ENCODE peak calls at places on chromosomes 7 and 10, in six cellular contexts. O is prostate gland, G is H9, B is H1, K is transverse colon, X is Peyer's patch. I is an unnamed sample.

GRCh38 chr7:94907026-94907419 is 371 bp upstream of the PPP1R9A start:
- DNase-seq in O (no peak), G (no peak), B (no peak), K (no peak), X (no peak), I (no peak)

GRCh38 chr7:122858310-122858709 is 27.9 kb downstream of the CADPS2 start:
- DNase-seq in O (no peak), G (no peak), B (no peak), K (no peak), X (no peak), I (no peak)

GRCh38 chr7:155136619-155137243 is 66.6 kb downstream of the HTR5A start:
- DNase-seq in O (no peak), G (no peak), B (no peak), K (no peak), X (no peak), I (no peak)

GRCh38 chr7:100538654-100539435 is at the start of gene AGFG2:
- DNase-seq in O (peak), G (peak), B (peak), K (peak), X (peak), I (peak)

GRCh38 chr7:29299986-29300609 is 105.5 kb downstream of the CHN2 start:
- DNase-seq in O (no peak), G (no peak), B (no peak), K (no peak), X (no peak), I (no peak)

GRCh38 chr7:107660381-107661080 is at the start of gene SLC26A4:
- DNase-seq in O (no peak), G (no peak), B (no peak), K (no peak), X (peak), I (no peak)

GRCh38 chr10:115355162-115355760 is 262.1 kb downstream of the ATRNL1 start:
- DNase-seq in O (peak), G (peak), B (no peak), K (peak), X (no peak), I (no peak)

GRCh38 chr10:71397340-71398212 is 856 bp downstream of the CDH23 start:
- DNase-seq in O (no peak), G (no peak), B (no peak), K (no peak), X (no peak), I (peak)

GRCh38 chr7:116776610-116777289 is 85.6 kb upstream of the CAPZA2 start:
- DNase-seq in O (no peak), G (no peak), B (no peak), K (no peak), X (no peak), I (no peak)

GRCh38 chr7:147282204-147282603 is 1165.6 kb downstream of the CNTNAP2 start:
- DNase-seq in O (no peak), G (no peak), B (no peak), K (no peak), X (no peak), I (no peak)

GRCh38 chr10:6062101-6062771 is at the start of gene IL2RA:
- DNase-seq in O (no peak), G (peak), B (no peak), K (peak), X (peak), I (no peak)

GRCh38 chr10:77526861-77527617 is 110.6 kb downstream of the KCNMA1 start:
- DNase-seq in O (no peak), G (no peak), B (no peak), K (no peak), X (no peak), I (no peak)

GRCh38 chr7:44134943-44135628 is 6.0 kb downstream of the MYL7 start:
- DNase-seq in O (no peak), G (no peak), B (no peak), K (no peak), X (no peak), I (no peak)

GRCh38 chr7:108079291-108080057 is 50.7 kb downstream of the LAMB4 start:
- DNase-seq in O (no peak), G (no peak), B (no peak), K (peak), X (no peak), I (no peak)

GRCh38 chr7:29987821-29988317 is 1.7 kb downstream of the SCRN1 start:
- DNase-seq in O (no peak), G (no peak), B (no peak), K (no peak), X (peak), I (no peak)

GRCh38 chr10:30114871-30115270 is 55.5 kb upstream of the JCAD start:
- DNase-seq in O (peak), G (no peak), B (no peak), K (no peak), X (no peak), I (no peak)

GRCh38 chr7:7505936-7506335 is 29.7 kb downstream of the COL28A1 start:
- DNase-seq in O (no peak), G (no peak), B (no peak), K (no peak), X (no peak), I (no peak)

GRCh38 chr10:127254276-127254675 is 57.9 kb upstream of the INSYN2A start:
- DNase-seq in O (no peak), G (no peak), B (no peak), K (no peak), X (no peak), I (no peak)

GRCh38 chr10:126092806-126093205 is 196.4 kb downstream of the FANK1 start:
- DNase-seq in O (no peak), G (no peak), B (no peak), K (no peak), X (no peak), I (no peak)

GRCh38 chr7:99562832-99563231 is 4.4 kb downstream of the ZNF655 start:
- DNase-seq in O (no peak), G (no peak), B (no peak), K (peak), X (no peak), I (no peak)

GRCh38 chr7:123888192-123888591 is 36.8 kb upstream of the SPAM1 start:
- DNase-seq in O (no peak), G (no peak), B (no peak), K (no peak), X (no peak), I (no peak)

GRCh38 chr7:130277763-130278643 is 11.3 kb downstream of the CPA2 start:
- DNase-seq in O (no peak), G (peak), B (no peak), K (peak), X (no peak), I (no peak)
- TF ChIP-seq CTCF in O (peak), G (peak), B (peak), K (no peak), X (peak), I (peak)

GRCh38 chr10:107409517-107409916 is 245.0 kb upstream of the SORCS1 start:
- DNase-seq in O (no peak), G (no peak), B (no peak), K (peak), X (no peak), I (no peak)
- TF ChIP-seq CTCF in O (peak), G (peak), B (peak), K (peak), X (peak), I (peak)

DNA sequence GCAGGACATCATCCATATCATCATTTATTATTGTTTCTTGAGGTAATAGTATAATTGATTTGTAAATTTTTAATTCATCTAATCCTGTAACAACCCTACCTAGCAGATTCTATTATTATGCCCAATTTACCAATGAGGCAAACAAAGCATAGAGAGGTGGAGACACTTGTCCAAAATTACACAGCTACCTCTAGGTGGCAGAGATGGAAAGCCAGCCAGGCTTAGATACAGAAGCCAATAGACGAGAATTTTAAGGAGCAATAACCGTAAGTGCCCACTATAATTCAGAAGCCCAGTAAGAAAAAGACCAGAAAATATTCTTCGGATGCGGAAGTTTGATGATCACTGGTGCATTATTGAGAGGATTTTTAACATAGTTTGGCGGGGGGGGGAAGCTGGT is 54.0 kb downstream of the ANK3 start:
- DNase-seq in O (no peak), G (no peak), B (no peak), K (no peak), X (no peak), I (no peak)
- TF ChIP-seq CTCF in O (no peak), G (peak), B (no peak), K (no peak), X (no peak), I (peak)

GRCh38 chr10:14186245-14186644 is 144.5 kb downstream of the FRMD4A start:
- DNase-seq in O (no peak), G (no peak), B (no peak), K (no peak), X (no peak), I (no peak)
- TF ChIP-seq CTCF in O (no peak), G (peak), B (peak), K (no peak), X (no peak), I (peak)

GRCh38 chr10:120581496-120581895 is 124.5 kb downstream of the PLPP4 start:
- DNase-seq in O (no peak), G (peak), B (no peak), K (no peak), X (no peak), I (peak)
- TF ChIP-seq CTCF in O (no peak), G (peak), B (peak), K (no peak), X (no peak), I (no peak)

GRCh38 chr10:124245191-124245590 is 151.8 kb upstream of the CHST15 start:
- DNase-seq in O (no peak), G (no peak), B (no peak), K (no peak), X (no peak), I (no peak)
- TF ChIP-seq CTCF in O (no peak), G (no peak), B (no peak), K (no peak), X (no peak), I (no peak)

GRCh38 chr7:42639930-42640329 is 271.9 kb downstream of the C7orf25 start:
- DNase-seq in O (no peak), G (no peak), B (no peak), K (no peak), X (no peak), I (no peak)
- TF ChIP-seq CTCF in O (no peak), G (peak), B (peak), K (no peak), X (no peak), I (peak)

GRCh38 chr7:2566890-2567662 is 8.3 kb downstream of the IQCE start:
- DNase-seq in O (no peak), G (no peak), B (no peak), K (peak), X (peak), I (no peak)
- TF ChIP-seq CTCF in O (no peak), G (no peak), B (no peak), K (no peak), X (peak), I (no peak)

GRCh38 chr10:106795619-106796018 is 368.9 kb downstream of the SORCS1 start:
- DNase-seq in O (no peak), G (peak), B (peak), K (peak), X (no peak), I (no peak)
- TF ChIP-seq CTCF in O (peak), G (peak), B (peak), K (peak), X (peak), I (no peak)

I was measured in osteocyte.